ENCODE peak calls at places on chromosome 3, in six cellular contexts. Q, S, T, Z, G and Y are unnamed samples.

GRCh38 chr3:197354195-197355059 is 56.0 kb upstream of the DLG1 start:
- DNase-seq in S (peak; percentile 34), T (no peak), G (peak; percentile 73), Z (peak; percentile 78), Q (no peak), Y (no peak)

GRCh38 chr3:150035910-150036661 is 65.4 kb upstream of the PFN2 start:
- DNase-seq in Q (no peak), S (no peak), T (no peak), G (no peak), Z (no peak), Y (no peak)

GRCh38 chr3:133041524-133041829 is 3.3 kb downstream of the TMEM108 start:
- DNase-seq in Q (no peak), S (no peak), G (no peak), T (no peak), Z (no peak), Y (no peak)

GRCh38 chr3:29144807-29145206 is 136.1 kb upstream of the RBMS3 start:
- DNase-seq in Z (peak; percentile 56), S (no peak), Q (no peak), T (no peak), G (peak; percentile 65), Y (no peak)

GRCh38 chr3:149180057-149180573 is 41.5 kb downstream of the CP start:
- DNase-seq in Z (peak; percentile 84), G (peak; percentile 100), S (peak; percentile 44), Q (peak; percentile 17), T (no peak), Y (peak; percentile 3)

GRCh38 chr3:141875893-141876380 is 506 bp upstream of the ATP1B3 start:
- DNase-seq in Z (peak; percentile 74), S (peak; percentile 56), G (peak; percentile 71), T (no peak), Q (no peak), Y (peak; percentile 88)

GRCh38 chr3:146159037-146159436 is 1.9 kb downstream of the PLOD2 start:
- DNase-seq in Z (no peak), G (no peak), S (no peak), Q (no peak), T (no peak), Y (no peak)

GRCh38 chr3:113637756-113638155 is 58.7 kb downstream of the USF3 start:
- DNase-seq in Z (no peak), Q (no peak), T (no peak), G (no peak), S (no peak), Y (no peak)

GRCh38 chr3:38992117-38992779 is 59.5 kb downstream of the SCN11A start:
- DNase-seq in S (no peak), T (no peak), Z (no peak), G (peak; percentile 91), Q (no peak), Y (no peak)

GRCh38 chr3:149765762-149766334 is 13.6 kb upstream of the COMMD2 start:
- DNase-seq in Q (peak; percentile 27), T (no peak), S (no peak), Z (no peak), G (peak; percentile 67), Y (peak; percentile 17)

GRCh38 chr3:44130249-44130648 is 111.4 kb upstream of the TOPAZ1 start:
- DNase-seq in T (no peak), S (no peak), G (no peak), Q (no peak), Z (no peak), Y (no peak)

GRCh38 chr3:123442908-123443307 is 6.0 kb downstream of the ADCY5 start:
- DNase-seq in Z (no peak), G (no peak), Q (no peak), T (no peak), S (no peak), Y (no peak)

GRCh38 chr3:8653800-8654408 is 9.3 kb upstream of the SSUH2 start:
- DNase-seq in T (no peak), S (no peak), G (no peak), Q (peak; percentile 82), Z (no peak), Y (no peak)

GRCh38 chr3:13018039-13018431 is 55.2 kb downstream of the IQSEC1 start:
- DNase-seq in G (no peak), S (no peak), Q (no peak), T (no peak), Z (no peak), Y (peak; percentile 78)

GRCh38 chr3:4695846-4696245 is 202.7 kb downstream of the ITPR1 start:
- DNase-seq in Z (no peak), S (no peak), T (no peak), Q (no peak), G (peak; percentile 23), Y (no peak)

GRCh38 chr3:123652346-123652984 is 67.6 kb upstream of the HACD2 start:
- DNase-seq in G (peak; percentile 61), S (peak; percentile 77), T (no peak), Q (peak; percentile 62), Z (peak; percentile 86), Y (peak; percentile 61)

GRCh38 chr3:159234306-159234705 is 432.5 kb downstream of the MFSD1 start:
- DNase-seq in T (no peak), Q (no peak), G (no peak), S (no peak), Z (no peak), Y (no peak)

GRCh38 chr3:55245391-55245790 is 241.7 kb downstream of the WNT5A start:
- DNase-seq in Q (no peak), G (peak; percentile 11), Z (no peak), T (no peak), S (no peak), Y (no peak)

GRCh38 chr3:58288011-58288728 is 17.9 kb upstream of the RPP14 start:
- DNase-seq in S (no peak), G (no peak), Q (peak; percentile 51), Z (no peak), T (no peak), Y (no peak)

GRCh38 chr3:77939726-77940125 is 899.8 kb downstream of the ROBO2 start:
- DNase-seq in G (no peak), Q (no peak), T (no peak), S (no peak), Z (no peak), Y (no peak)

GRCh38 chr3:25548836-25549235 is 115.9 kb downstream of the TOP2B start:
- DNase-seq in Q (no peak), S (no peak), Z (no peak), G (no peak), T (no peak), Y (no peak)

GRCh38 chr3:39271363-39271762 is 8.5 kb downstream of the CX3CR1 start:
- DNase-seq in T (no peak), Q (no peak), S (no peak), Z (no peak), G (no peak), Y (no peak)

GRCh38 chr3:123801474-123801873 is 82.7 kb downstream of the MYLK start:
- DNase-seq in Q (no peak), T (no peak), G (no peak), Z (no peak), S (no peak), Y (no peak)

GRCh38 chr3:32347286-32348125 is 44.1 kb upstream of the CMTM7 start:
- DNase-seq in Z (peak; percentile 72), S (no peak), T (no peak), Q (no peak), G (no peak), Y (no peak)

GRCh38 chr3:108455212-108455705 is 55.1 kb downstream of the MYH15 start:
- DNase-seq in Q (no peak), S (no peak), G (peak; percentile 41), T (no peak), Z (no peak), Y (no peak)

GRCh38 chr3:108378153-108378951 is 82.0 kb downstream of the HHLA2 start:
- DNase-seq in T (no peak), G (no peak), Z (no peak), S (no peak), Q (no peak), Y (no peak)

GRCh38 chr3:63344676-63345075 is 66.6 kb downstream of the SYNPR start:
- DNase-seq in G (no peak), T (no peak), Z (no peak), Q (no peak), S (no peak), Y (no peak)

DNA sequence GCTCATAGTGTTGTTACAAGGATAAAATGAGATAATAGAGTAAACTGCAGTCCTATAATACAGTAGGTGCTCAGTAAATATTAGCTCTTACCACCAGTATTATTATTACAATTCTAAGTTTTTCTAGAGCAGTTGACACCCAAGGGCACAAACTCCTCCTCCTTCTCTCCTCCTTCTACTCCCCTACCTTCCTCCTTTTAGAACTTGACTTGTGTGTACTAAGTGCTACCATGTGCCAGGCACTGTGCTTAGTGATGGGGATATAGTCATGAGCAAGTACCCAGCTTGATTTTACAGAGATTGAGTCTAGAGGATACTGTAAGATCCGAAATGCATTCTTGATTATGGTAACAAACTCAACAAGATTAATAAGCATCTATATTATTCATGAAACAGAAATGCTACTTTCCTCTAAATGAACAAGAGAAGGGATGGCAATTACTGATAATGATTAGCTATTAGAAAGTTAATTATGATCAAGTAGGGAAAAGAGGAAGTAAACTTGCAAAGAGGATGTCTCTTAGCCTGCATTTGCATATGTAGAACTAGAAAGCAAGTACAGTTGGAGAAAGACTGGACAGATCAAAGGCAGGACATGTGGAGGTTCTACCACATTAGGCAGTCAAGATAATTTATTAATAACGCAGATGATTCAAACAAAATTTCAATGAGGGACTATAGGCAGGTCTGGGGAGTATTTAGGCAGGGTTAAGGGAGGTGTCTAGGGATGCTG is 72.3 kb downstream of the CLDN11 start:
- DNase-seq in G (no peak), T (no peak), Z (no peak), Q (no peak), S (no peak), Y (no peak)
- TF ChIP-seq POLR2A in G (no peak), T (no peak), Z (no peak), Q (no peak), S (no peak), Y (no peak)

GRCh38 chr3:157089455-157090221 is 70.3 kb downstream of the CCNL1 start:
- DNase-seq in G (peak; percentile 71), Q (no peak), Z (peak; percentile 55), S (peak; percentile 56), T (no peak), Y (no peak)
- TF ChIP-seq POLR2A in G (no peak), Q (no peak), Z (no peak), S (no peak), T (no peak), Y (no peak)

GRCh38 chr3:194797555-194797954 is 111.9 kb downstream of the FAM43A start:
- DNase-seq in Z (no peak), S (no peak), Q (no peak), G (no peak), T (no peak), Y (no peak)
- TF ChIP-seq POLR2A in Z (no peak), S (no peak), Q (no peak), G (no peak), T (no peak), Y (no peak)

GRCh38 chr3:9793161-9793781 is 389 bp downstream of the ARPC4 start:
- DNase-seq in G (peak; percentile 44), Q (peak; percentile 28), T (no peak), S (no peak), Z (no peak), Y (peak; percentile 70)

GRCh38 chr3:9792405-9793160 is at the start of the genes ARPC4 and TADA3:
- DNase-seq in Z (peak; percentile 97), Q (peak; percentile 90), T (peak; percentile 77), G (peak; percentile 96), S (peak; percentile 92), Y (peak; percentile 99)

GRCh38 chr3:9794400-9794799 is 1.5 kb downstream of the ARPC4 start:
- DNase-seq in T (no peak), S (no peak), G (no peak), Q (no peak), Z (no peak), Y (no peak)

GRCh38 chr3:9797196-9797945 is 4.5 kb downstream of the ARPC4 start:
- DNase-seq in Q (no peak), G (no peak), Z (no peak), S (no peak), T (no peak), Y (no peak)

GRCh38 chr3:9795212-9795611 is 2.3 kb downstream of the ARPC4 start:
- DNase-seq in G (no peak), Z (no peak), Q (no peak), T (no peak), S (no peak), Y (no peak)
- TF ChIP-seq POLR2A in G (no peak), Z (no peak), Q (no peak), T (no peak), S (no peak), Y (no peak)